ENCODE peak calls at places on chromosomes 4 and X, in eight cellular contexts. W is stimulated activated CD8-positive, alpha-beta memory T cell treated with anti-CD3 and anti-CD28 coated beads, Interleukin-7, amount 100 ng/mL, for 1 hour; Y is cardiac fibroblast; A is stimulated activated CD4-positive, alpha-beta T cell treated with anti-CD3 and anti-CD28 coated beads, Interleukin-4, amount 100 ng/mL, for 48 hours; P is A549; Q is kidney glomerular epithelial cell; M is midbrain; X is neural crest cell. R is an unnamed sample.

GRCh38 chr4:10619220-10619619 is 65.3 kb downstream of the CLNK start:
- DNase-seq in W (no peak), Y (no peak), A (no peak), P (no peak), Q (peak), M (no peak), X (no peak), R (no peak)

GRCh38 chr4:26412381-26413372 is 77.6 kb downstream of the CCKAR start:
- DNase-seq in W (no peak), Y (peak), A (no peak), P (no peak), Q (no peak), M (no peak), X (no peak), R (no peak)

GRCh38 chr4:183430317-183430986 is 14.0 kb upstream of the CDKN2AIP start:
- DNase-seq in W (no peak), Y (peak), A (no peak), P (no peak), Q (no peak), M (no peak), X (no peak), R (no peak)

GRCh38 chr4:7820031-7820825 is 119.4 kb downstream of the AFAP1 start:
- DNase-seq in W (no peak), Y (no peak), A (no peak), P (no peak), Q (no peak), M (no peak), X (no peak), R (no peak)

GRCh38 chr4:80101768-80102116 is 28.7 kb upstream of the ANTXR2 start:
- DNase-seq in W (no peak), Y (no peak), A (no peak), P (no peak), Q (no peak), M (no peak), X (no peak), R (no peak)

GRCh38 chr4:112185740-112186670 is 40.8 kb downstream of the FAM241A start:
- DNase-seq in W (no peak), Y (no peak), A (no peak), P (no peak), Q (no peak), M (no peak), X (no peak), R (no peak)

GRCh38 chr4:140309124-140309870 is 64.1 kb upstream of the SCOC start:
- DNase-seq in W (no peak), Y (no peak), A (no peak), P (no peak), Q (peak), M (no peak), X (no peak), R (no peak)

GRCh38 chr4:56764775-56765174 is 56.7 kb downstream of the SPINK2 start:
- DNase-seq in W (no peak), Y (no peak), A (no peak), P (no peak), Q (no peak), M (no peak), X (no peak), R (no peak)

GRCh38 chr4:10750714-10751113 is 66.1 kb upstream of the CLNK start:
- DNase-seq in W (no peak), Y (no peak), A (no peak), P (no peak), Q (no peak), M (no peak), X (no peak), R (no peak)

GRCh38 chr4:170391066-170391754 is 301.5 kb upstream of the AADAT start:
- DNase-seq in W (no peak), Y (peak), A (no peak), P (no peak), Q (peak), M (no peak), X (no peak), R (no peak)

GRCh38 chrX:11064276-11064675 is 46.9 kb upstream of the HCCS start:
- DNase-seq in W (no peak), Y (no peak), A (no peak), P (no peak), Q (no peak), M (no peak), X (no peak), R (no peak)

GRCh38 chr4:184534511-184535391 is 60.4 kb upstream of the IRF2 start:
- DNase-seq in W (no peak), Y (peak), A (no peak), P (no peak), Q (peak), M (no peak), X (no peak), R (no peak)

GRCh38 chrX:7889138-7889537 is 38.1 kb downstream of the PNPLA4 start:
- DNase-seq in W (no peak), Y (no peak), A (no peak), P (no peak), Q (no peak), M (no peak), X (no peak), R (no peak)

GRCh38 chrX:138858438-138858837 is 146.9 kb upstream of the FGF13 start:
- DNase-seq in W (no peak), Y (peak), A (no peak), P (no peak), Q (peak), M (no peak), X (no peak), R (no peak)

GRCh38 chr4:76987685-76988084 is 38.1 kb downstream of the SEPTIN11 start:
- DNase-seq in W (no peak), Y (no peak), A (no peak), P (no peak), Q (no peak), M (no peak), X (no peak), R (no peak)

GRCh38 chrX:132094169-132094568 is 33.7 kb downstream of the FRMD7 start:
- DNase-seq in W (no peak), Y (peak), A (no peak), P (no peak), Q (no peak), M (no peak), X (no peak), R (no peak)

GRCh38 chr4:154467886-154468285 is 23.7 kb downstream of the DCHS2 start:
- DNase-seq in W (no peak), Y (no peak), A (no peak), P (no peak), Q (no peak), M (no peak), X (no peak), R (no peak)

GRCh38 chr4:87781569-87781968 is 17.8 kb upstream of the IBSP start:
- DNase-seq in W (no peak), Y (no peak), A (no peak), P (no peak), Q (no peak), M (no peak), X (no peak), R (no peak)

GRCh38 chr4:143626134-143626859 is 74.2 kb downstream of the FREM3 start:
- DNase-seq in W (no peak), Y (peak), A (no peak), P (no peak), Q (no peak), M (no peak), X (no peak), R (peak)

GRCh38 chr4:73776363-73776762 is 36.0 kb downstream of the CXCL8 start:
- DNase-seq in W (no peak), Y (peak), A (no peak), P (no peak), Q (peak), M (no peak), X (no peak), R (peak)

GRCh38 chr4:64584981-64585557 is 175.8 kb upstream of the TECRL start:
- DNase-seq in W (no peak), Y (peak), A (no peak), P (no peak), Q (peak), M (no peak), X (no peak), R (no peak)

GRCh38 chrX:21723814-21724213 is 34.1 kb downstream of the SMPX start:
- DNase-seq in W (no peak), Y (no peak), A (no peak), P (no peak), Q (no peak), M (no peak), X (no peak), R (no peak)